ENCODE peak calls at places on chromosomes 1 and 21, in five cellular contexts. V is SHP77 treated with DMSO at 0.1 percent for 48 hours, T is smooth muscle cell of the brain vasculature, R is WTC11, A is NCI-H510A treated with DMSO at 0.1 percent for 48 hours. U is an unnamed sample.

GRCh38 chr1:97560714-97561113 is 360.1 kb downstream of the DPYD start:
- DNase-seq in V (no peak), T (no peak), R (no peak), A (no peak), U (no peak)

GRCh38 chr1:215277537-215277936 is 195.0 kb downstream of the KCNK2 start:
- DNase-seq in V (no peak), T (no peak), R (no peak), A (no peak), U (no peak)

GRCh38 chr1:40593449-40594186 is 62.2 kb downstream of the ZNF684 start:
- DNase-seq in V (no peak), T (no peak), R (no peak), A (no peak), U (no peak)

GRCh38 chr1:168092566-168093355 is 44.0 kb downstream of the GPR161 start:
- DNase-seq in V (peak), T (no peak), R (no peak), A (peak), U (no peak)

GRCh38 chr21:35120631-35121180 is 71.6 kb upstream of the RUNX1 start:
- DNase-seq in V (peak), T (no peak), R (no peak), A (peak), U (no peak)

GRCh38 chr1:30106125-30106524 is 617.3 kb downstream of the MATN1 start:
- DNase-seq in V (peak), T (no peak), R (peak), A (no peak), U (no peak)

GRCh38 chr1:31199301-31199790 is 40.3 kb downstream of the NKAIN1 start:
- DNase-seq in V (no peak), T (no peak), R (no peak), A (no peak), U (no peak)

GRCh38 chr1:208183977-208184901 is 59.9 kb downstream of the PLXNA2 start:
- DNase-seq in V (no peak), T (no peak), R (no peak), A (peak), U (no peak)

GRCh38 chr1:226100436-226101347 is 38.2 kb downstream of the H3-3A start:
- DNase-seq in V (no peak), T (no peak), R (peak), A (peak), U (no peak)

GRCh38 chr1:20250346-20250989 is 40.2 kb upstream of the VWA5B1 start:
- DNase-seq in V (peak), T (no peak), R (no peak), A (peak), U (no peak)

GRCh38 chr1:201779351-201779880 is 49.5 kb upstream of the IPO9 start:
- DNase-seq in V (no peak), T (no peak), R (no peak), A (no peak), U (no peak)

GRCh38 chr21:44684077-44684476 is 2.1 kb upstream of the KRTAP12-1 start:
- DNase-seq in V (no peak), T (no peak), R (no peak), A (no peak), U (no peak)

GRCh38 chr21:37594472-37594951 is 227.9 kb downstream of the DYRK1A start:
- DNase-seq in V (no peak), T (no peak), R (no peak), A (no peak), U (no peak)

GRCh38 chr1:37186246-37186756 is 152.0 kb upstream of the GRIK3 start:
- DNase-seq in V (peak), T (no peak), R (no peak), A (peak), U (no peak)

GRCh38 chr1:223748773-223749733 is 36.7 kb downstream of the CAPN2 start:
- DNase-seq in V (no peak), T (no peak), R (peak), A (peak), U (no peak)

GRCh38 chr1:163176797-163177196 is 25.9 kb downstream of the RGS5 start:
- DNase-seq in V (no peak), T (no peak), R (no peak), A (no peak), U (no peak)

GRCh38 chr1:116574581-116575291 is 3.9 kb upstream of the CD58 start:
- DNase-seq in V (no peak), T (no peak), R (peak), A (peak), U (peak)

GRCh38 chr1:10644307-10645128 is 151.9 kb downstream of the CASZ1 start:
- DNase-seq in V (no peak), T (no peak), R (no peak), A (no peak), U (no peak)

GRCh38 chr1:219420913-219421312 is 192.0 kb downstream of the ZC3H11B start:
- DNase-seq in V (no peak), T (no peak), R (no peak), A (no peak), U (no peak)

GRCh38 chr1:197140123-197140522 is 6.3 kb downstream of the ASPM start:
- DNase-seq in V (no peak), T (no peak), R (no peak), A (no peak), U (no peak)

GRCh38 chr1:70361727-70362413 is 7.3 kb upstream of the ANKRD13C start:
- DNase-seq in V (no peak), T (peak), R (no peak), A (no peak), U (no peak)

GRCh38 chr1:207619833-207620572 is 24.9 kb upstream of the CR1L start:
- DNase-seq in V (no peak), T (no peak), R (no peak), A (peak), U (no peak)

GRCh38 chr1:15786581-15786980 is 20.9 kb downstream of the UQCRHL start:
- DNase-seq in V (no peak), T (no peak), R (no peak), A (no peak), U (no peak)

GRCh38 chr1:7401814-7402547 is 369.1 kb upstream of the VAMP3 start:
- DNase-seq in V (peak), T (peak), R (no peak), A (peak), U (peak)